ENCODE peak calls at places on chromosomes 1 and 21, in seven cellular contexts. O is NCI-H345, V is COR-L47, Q is T47D, W is trophoblast cell, B is NCI-H748 treated with DMSO at 0.1 percent for 48 hours, J is SW480. G is an unnamed sample.

GRCh38 chr1:39332291-39332690 is 127.8 kb downstream of the MACF1 start:
- DNase-seq in O (no peak), V (no peak), Q (no peak), W (no peak), B (no peak), J (no peak), G (no peak)

GRCh38 chr1:111716371-111716770 is 22.8 kb downstream of the INKA2 start:
- DNase-seq in O (no peak), V (no peak), Q (no peak), W (no peak), B (no peak), J (no peak), G (no peak)

GRCh38 chr1:184685116-184685515 is 69.5 kb downstream of the EDEM3 start:
- DNase-seq in O (peak), V (no peak), Q (no peak), W (no peak), B (no peak), J (no peak), G (no peak)

GRCh38 chr21:44846485-44847260 is 26.8 kb downstream of the PTTG1IP start:
- DNase-seq in O (no peak), V (no peak), Q (peak), W (peak), B (no peak), J (peak), G (peak)

GRCh38 chr1:12657060-12657866 is 13.4 kb downstream of the AADACL4 start:
- DNase-seq in O (no peak), V (no peak), Q (no peak), W (no peak), B (no peak), J (no peak), G (no peak)

GRCh38 chr1:55420866-55421265 is 205.7 kb upstream of the USP24 start:
- DNase-seq in O (no peak), V (no peak), Q (no peak), W (no peak), B (no peak), J (no peak), G (no peak)

GRCh38 chr1:64469977-64470669 is at the start of gene CACHD1:
- DNase-seq in O (peak), V (peak), Q (peak), W (no peak), B (peak), J (peak), G (peak)

GRCh38 chr1:165169028-165169427 is 187.5 kb downstream of the LMX1A start:
- DNase-seq in O (no peak), V (no peak), Q (no peak), W (peak), B (no peak), J (no peak), G (no peak)

GRCh38 chr1:112263464-112263863 is 132.6 kb upstream of the CTTNBP2NL start:
- DNase-seq in O (no peak), V (no peak), Q (no peak), W (no peak), B (no peak), J (no peak), G (no peak)

GRCh38 chr21:42282021-42282420 is 33.2 kb downstream of the TFF3 start:
- DNase-seq in O (no peak), V (no peak), Q (no peak), W (no peak), B (no peak), J (no peak), G (no peak)

GRCh38 chr1:116711061-116711582 is 43.1 kb upstream of the CD2 start:
- DNase-seq in O (peak), V (peak), Q (no peak), W (no peak), B (no peak), J (peak), G (peak)

GRCh38 chr1:202405928-202406327 is 57.4 kb downstream of the PPP1R12B start:
- DNase-seq in O (no peak), V (no peak), Q (no peak), W (no peak), B (no peak), J (no peak), G (no peak)

GRCh38 chr1:34759472-34760357 is at the start of gene GJB4:
- DNase-seq in O (no peak), V (no peak), Q (no peak), W (no peak), B (no peak), J (peak), G (no peak)

GRCh38 chr1:61887921-61888564 is 145.8 kb downstream of the PATJ start:
- DNase-seq in O (no peak), V (no peak), Q (no peak), W (no peak), B (no peak), J (no peak), G (no peak)

GRCh38 chr1:114153621-114154145 is at the start of gene SYT6:
- DNase-seq in O (no peak), V (peak), Q (no peak), W (no peak), B (no peak), J (no peak), G (peak)

GRCh38 chr1:65265296-65266271 is 43.8 kb upstream of the DNAJC6 start:
- DNase-seq in O (peak), V (peak), Q (no peak), W (no peak), B (peak), J (peak), G (peak)

GRCh38 chr1:172637522-172637921 is 21.4 kb upstream of the FASLG start:
- DNase-seq in O (no peak), V (no peak), Q (no peak), W (peak), B (no peak), J (peak), G (no peak)

GRCh38 chr1:224203243-224204016 is 20.4 kb downstream of the DEGS1 start:
- DNase-seq in O (peak), V (no peak), Q (no peak), W (peak), B (no peak), J (no peak), G (peak)

GRCh38 chr1:78143152-78143551 is 97.4 kb downstream of the GIPC2 start:
- DNase-seq in O (no peak), V (no peak), Q (no peak), W (no peak), B (no peak), J (no peak), G (no peak)

GRCh38 chr1:153922076-153922837 is 515 bp downstream of the GATAD2B start:
- DNase-seq in O (peak), V (peak), Q (peak), W (peak), B (no peak), J (peak), G (peak)

GRCh38 chr1:173900992-173901391 is 16.1 kb downstream of the SERPINC1 start:
- DNase-seq in O (no peak), V (no peak), Q (no peak), W (no peak), B (no peak), J (no peak), G (no peak)

GRCh38 chr1:110477041-110477440 is 26.1 kb downstream of the PROK1 start:
- DNase-seq in O (no peak), V (no peak), Q (no peak), W (peak), B (no peak), J (peak), G (no peak)

GRCh38 chr1:2817784-2818564 is 16.5 kb upstream of the TTC34 start:
- DNase-seq in O (no peak), V (no peak), Q (no peak), W (no peak), B (no peak), J (no peak), G (no peak)

GRCh38 chr1:36807262-36807661 is 227.1 kb downstream of the GRIK3 start:
- DNase-seq in O (no peak), V (peak), Q (no peak), W (no peak), B (no peak), J (no peak), G (no peak)

GRCh38 chr1:20126806-20127440 is 7.6 kb upstream of the PLA2G2D start:
- DNase-seq in O (no peak), V (no peak), Q (no peak), W (no peak), B (no peak), J (no peak), G (no peak)

GRCh38 chr1:15188678-15189077 is 35.1 kb downstream of the TMEM51 start:
- DNase-seq in O (no peak), V (no peak), Q (no peak), W (no peak), B (no peak), J (no peak), G (no peak)

GRCh38 chr1:87795615-87796337 is 467.1 kb downstream of the LMO4 start:
- DNase-seq in O (no peak), V (no peak), Q (no peak), W (no peak), B (no peak), J (peak), G (no peak)

GRCh38 chr1:208374391-208374941 is 130.3 kb upstream of the PLXNA2 start:
- DNase-seq in O (no peak), V (no peak), Q (no peak), W (peak), B (no peak), J (no peak), G (no peak)

G was measured in SK-N-SH.